ENCODE peak calls at places on chromosomes 6 and 20, in four cellular contexts. One of them, this sample, is unnamed. For H3K4me1, the result is how much of the 10 kb centered on the place peaks cover.

GRCh38 chr6:56046576-56046975 is 171.2 kb upstream of the BMP5 start:
- DNase-seq in transverse colon: peak
- DNase-seq in H1: no peak
- DNase-seq in tibial nerve: no peak
- DNase-seq in this sample: peak

GRCh38 chr20:63060057-63060991 is 53.6 kb upstream of the BHLHE23 start:
- DNase-seq in transverse colon: no peak
- DNase-seq in H1: peak
- DNase-seq in tibial nerve: no peak
- DNase-seq in this sample: no peak

GRCh38 chr20:23668477-23668951 is 20.3 kb downstream of the CST4 start:
- DNase-seq in transverse colon: peak
- DNase-seq in H1: peak
- DNase-seq in tibial nerve: peak
- DNase-seq in this sample: peak

GRCh38 chr6:53898026-53898795 is 103.4 kb downstream of the LRRC1 start:
- DNase-seq in transverse colon: no peak
- DNase-seq in H1: no peak
- DNase-seq in tibial nerve: no peak
- DNase-seq in this sample: no peak

GRCh38 chr20:63094767-63095499 is 88.2 kb upstream of the BHLHE23 start:
- DNase-seq in transverse colon: peak
- DNase-seq in H1: peak
- DNase-seq in tibial nerve: no peak
- DNase-seq in this sample: no peak

GRCh38 chr6:41901882-41902519 is 6.8 kb upstream of the USP49 start:
- DNase-seq in transverse colon: peak
- DNase-seq in H1: peak
- DNase-seq in tibial nerve: peak
- DNase-seq in this sample: no peak

GRCh38 chr6:95660544-95660943 is 83.2 kb downstream of the MANEA start:
- DNase-seq in transverse colon: no peak
- DNase-seq in H1: no peak
- DNase-seq in tibial nerve: no peak
- DNase-seq in this sample: no peak

GRCh38 chr20:51402201-51402600 is 140.3 kb downstream of the NFATC2 start:
- DNase-seq in transverse colon: peak
- DNase-seq in H1: no peak
- DNase-seq in tibial nerve: no peak
- DNase-seq in this sample: no peak

GRCh38 chr20:1907586-1907985 is 12.4 kb downstream of the SIRPA start:
- DNase-seq in transverse colon: no peak
- DNase-seq in H1: no peak
- DNase-seq in tibial nerve: no peak
- DNase-seq in this sample: no peak

GRCh38 chr6:113856571-113857564 is at the start of gene MARCKS:
- DNase-seq in transverse colon: peak
- DNase-seq in H1: peak
- DNase-seq in tibial nerve: peak
- DNase-seq in this sample: peak

GRCh38 chr20:43824699-43825402 is 89.8 kb upstream of the TOX2 start:
- DNase-seq in transverse colon: no peak
- DNase-seq in H1: no peak
- DNase-seq in tibial nerve: no peak
- DNase-seq in this sample: no peak

GRCh38 chr20:51160821-51161220 is 137.9 kb upstream of the KCNG1 start:
- DNase-seq in transverse colon: no peak
- DNase-seq in H1: no peak
- DNase-seq in tibial nerve: no peak
- DNase-seq in this sample: no peak

GRCh38 chr20:47357296-47358051 is 975 bp upstream of the ZMYND8 start:
- DNase-seq in transverse colon: peak
- DNase-seq in H1: peak
- DNase-seq in tibial nerve: peak
- DNase-seq in this sample: peak

GRCh38 chr6:26607434-26608230 is 10.9 kb downstream of the ABT1 start:
- DNase-seq in transverse colon: peak
- DNase-seq in H1: no peak
- DNase-seq in tibial nerve: peak
- DNase-seq in this sample: peak

GRCh38 chr6:169453221-169453620 is 199.6 kb upstream of the THBS2 start:
- DNase-seq in transverse colon: no peak
- DNase-seq in H1: no peak
- DNase-seq in tibial nerve: no peak
- DNase-seq in this sample: no peak

GRCh38 chr20:13397300-13397724 is 176.2 kb downstream of the ISM1 start:
- DNase-seq in transverse colon: no peak
- DNase-seq in H1: no peak
- DNase-seq in tibial nerve: no peak
- DNase-seq in this sample: no peak

GRCh38 chr6:15872252-15873103 is 209.7 kb upstream of the DTNBP1 start:
- DNase-seq in transverse colon: no peak
- DNase-seq in H1: no peak
- DNase-seq in tibial nerve: no peak
- DNase-seq in this sample: no peak

GRCh38 chr6:69780585-69781178 is 16.1 kb downstream of the LMBRD1 start:
- DNase-seq in transverse colon: no peak
- DNase-seq in H1: no peak
- DNase-seq in tibial nerve: no peak
- DNase-seq in this sample: no peak

GRCh38 chr6:31402324-31403282 is 792 bp upstream of the MICA start:
- DNase-seq in transverse colon: peak
- DNase-seq in H1: no peak
- DNase-seq in tibial nerve: peak
- DNase-seq in this sample: peak

GRCh38 chr6:31401403-31401802 is 2.0 kb upstream of the MICA start:
- DNase-seq in transverse colon: peak
- DNase-seq in H1: no peak
- DNase-seq in tibial nerve: no peak
- DNase-seq in this sample: peak

GRCh38 chr6:31399589-31400466 is 3.6 kb upstream of the MICA start:
- DNase-seq in transverse colon: peak
- DNase-seq in H1: peak
- DNase-seq in tibial nerve: peak
- DNase-seq in this sample: peak

GRCh38 chr6:31403283-31403989 is at the start of gene MICA:
- DNase-seq in transverse colon: peak
- DNase-seq in H1: peak
- DNase-seq in tibial nerve: peak
- DNase-seq in this sample: peak

DNA sequence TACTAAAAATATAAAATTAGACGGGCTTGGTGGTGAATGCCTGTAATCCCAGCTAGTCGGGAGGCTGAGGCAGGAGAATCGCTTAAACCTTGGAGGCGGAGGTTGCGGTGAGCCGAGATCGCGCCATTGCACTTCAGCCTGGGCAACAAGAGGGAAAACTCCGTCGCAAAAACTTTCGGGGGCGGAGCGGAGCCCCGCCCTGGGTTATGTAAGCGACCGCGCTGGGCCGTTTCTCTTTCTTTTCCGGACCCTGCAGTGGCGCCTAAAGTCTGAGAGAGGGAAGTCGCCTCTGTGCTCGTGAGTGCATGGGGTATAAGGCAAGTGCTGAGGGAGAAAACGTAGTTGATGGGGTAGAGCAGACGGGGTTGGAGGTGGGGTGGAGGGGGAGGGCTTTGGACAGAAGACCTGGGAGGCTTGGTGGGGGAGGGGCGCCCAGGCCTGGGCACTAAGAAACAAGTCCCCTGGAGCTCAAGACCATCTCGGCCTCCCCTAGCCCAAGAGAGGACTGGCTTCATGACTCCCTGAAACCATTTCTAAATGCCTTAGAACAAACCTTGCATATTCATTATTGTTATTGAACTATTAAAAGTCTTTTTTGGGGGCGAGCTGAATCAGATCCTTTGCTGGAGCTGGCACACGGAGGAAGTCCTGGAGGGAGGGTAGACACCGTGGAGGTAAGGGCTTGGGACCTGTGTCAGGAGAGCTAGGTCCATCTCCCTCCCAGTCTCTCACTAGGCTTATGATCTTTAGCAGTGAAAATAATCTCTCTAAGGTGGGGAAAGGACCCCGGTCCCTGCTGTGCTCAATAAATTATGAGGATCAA is 2.7 kb upstream of the MICA start:
- DNase-seq in transverse colon: peak
- DNase-seq in H1: peak
- DNase-seq in tibial nerve: peak
- DNase-seq in this sample: peak
- TF ChIP-seq POLR2A in transverse colon: peak
- TF ChIP-seq POLR2A in H1: no peak
- TF ChIP-seq POLR2A in tibial nerve: peak
- TF ChIP-seq POLR2A in this sample: no peak

DNA sequence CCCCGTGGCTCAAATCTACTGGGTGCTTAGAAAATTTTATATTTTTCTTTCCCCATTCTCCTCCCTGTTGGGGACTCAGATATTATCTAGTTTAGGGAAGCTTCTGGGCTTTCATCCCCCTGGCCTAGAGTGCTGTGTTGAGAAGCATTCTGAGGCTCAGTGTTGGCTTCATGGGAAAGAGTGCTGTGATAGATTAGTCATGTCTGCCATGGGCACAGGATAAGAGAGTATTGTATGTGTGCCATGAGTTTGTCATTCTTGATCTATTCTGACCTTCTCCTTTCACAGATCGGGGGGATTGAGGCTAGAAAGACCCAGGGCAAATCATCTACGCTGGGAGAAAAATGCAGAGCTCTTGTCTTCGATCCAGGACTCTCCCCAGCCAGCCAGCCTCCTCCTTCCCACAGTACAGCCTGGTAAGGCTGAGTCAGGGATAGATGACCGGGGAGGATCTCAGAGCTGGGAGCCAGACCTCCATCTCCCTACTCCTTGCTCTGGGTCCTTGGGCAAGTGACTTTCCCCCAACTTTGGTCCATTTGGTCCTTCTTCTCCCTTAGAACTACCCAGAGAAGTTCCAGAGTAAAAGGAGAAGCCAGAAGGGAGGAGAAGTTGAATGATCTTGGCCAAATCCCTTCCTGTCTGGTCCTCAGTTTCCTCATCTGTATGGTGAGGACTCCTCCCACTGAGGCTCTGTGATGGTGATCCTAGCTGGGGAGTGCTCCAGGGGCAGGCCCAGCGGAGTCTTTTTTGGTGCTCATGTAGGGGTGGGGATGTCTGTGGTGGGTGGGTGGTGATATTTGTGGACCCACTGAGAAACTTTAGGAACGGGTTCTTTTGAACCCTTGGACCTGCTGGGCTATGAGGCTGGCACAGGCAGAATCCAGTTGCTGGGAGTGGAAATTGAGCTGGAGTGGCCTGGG is 5.0 kb downstream of the SRC start:
- DNase-seq in transverse colon: no peak
- DNase-seq in H1: no peak
- DNase-seq in tibial nerve: no peak
- DNase-seq in this sample: no peak
- H3K4me1 ChIP-seq in transverse colon: under half
- H3K4me1 ChIP-seq in H1: under half
- H3K4me1 ChIP-seq in tibial nerve: under half
- H3K4me1 ChIP-seq in this sample: half or more

DNA sequence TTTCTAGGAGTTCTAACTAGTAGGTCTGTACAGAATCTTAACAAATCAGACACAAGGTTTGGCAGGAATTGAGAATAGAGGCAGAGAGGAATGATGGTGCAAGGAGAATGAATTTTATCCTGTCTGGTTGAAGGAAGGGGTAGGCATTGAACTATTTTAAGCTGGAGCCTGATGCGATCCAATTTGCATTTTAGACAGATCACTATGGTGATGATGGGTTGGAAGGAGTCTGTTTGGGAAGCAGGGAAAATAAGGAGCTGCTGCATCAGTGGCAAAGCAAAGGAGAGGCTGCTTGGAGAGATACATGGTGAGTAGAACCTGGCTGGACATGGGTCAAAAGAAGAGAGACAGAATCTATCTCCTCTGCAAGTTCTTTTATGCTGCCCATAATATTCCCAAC is 163.7 kb upstream of the STXBP5 start:
- DNase-seq in transverse colon: no peak
- DNase-seq in H1: no peak
- DNase-seq in tibial nerve: no peak
- DNase-seq in this sample: no peak
- TF ChIP-seq EP300 in transverse colon: no peak
- TF ChIP-seq EP300 in H1: no peak
- TF ChIP-seq EP300 in tibial nerve: no peak
- TF ChIP-seq EP300 in this sample: no peak

GRCh38 chr20:48689388-48689787 is 138.4 kb downstream of the PREX1 start:
- DNase-seq in transverse colon: no peak
- DNase-seq in H1: no peak
- DNase-seq in tibial nerve: no peak
- DNase-seq in this sample: no peak
- TF ChIP-seq POLR2A in transverse colon: no peak
- TF ChIP-seq POLR2A in H1: no peak
- TF ChIP-seq POLR2A in tibial nerve: no peak
- TF ChIP-seq POLR2A in this sample: no peak

GRCh38 chr6:129677634-129678325 is 32.2 kb downstream of the ARHGAP18 start:
- DNase-seq in transverse colon: no peak
- DNase-seq in H1: no peak
- DNase-seq in tibial nerve: no peak
- DNase-seq in this sample: no peak
- H3K4me1 ChIP-seq in transverse colon: under half
- H3K4me1 ChIP-seq in H1: under half
- H3K4me1 ChIP-seq in tibial nerve: under half
- H3K4me1 ChIP-seq in this sample: under half

GRCh38 chr20:11810316-11811130 is 107.2 kb upstream of the BTBD3 start:
- DNase-seq in transverse colon: no peak
- DNase-seq in H1: no peak
- DNase-seq in tibial nerve: no peak
- DNase-seq in this sample: no peak

DNA sequence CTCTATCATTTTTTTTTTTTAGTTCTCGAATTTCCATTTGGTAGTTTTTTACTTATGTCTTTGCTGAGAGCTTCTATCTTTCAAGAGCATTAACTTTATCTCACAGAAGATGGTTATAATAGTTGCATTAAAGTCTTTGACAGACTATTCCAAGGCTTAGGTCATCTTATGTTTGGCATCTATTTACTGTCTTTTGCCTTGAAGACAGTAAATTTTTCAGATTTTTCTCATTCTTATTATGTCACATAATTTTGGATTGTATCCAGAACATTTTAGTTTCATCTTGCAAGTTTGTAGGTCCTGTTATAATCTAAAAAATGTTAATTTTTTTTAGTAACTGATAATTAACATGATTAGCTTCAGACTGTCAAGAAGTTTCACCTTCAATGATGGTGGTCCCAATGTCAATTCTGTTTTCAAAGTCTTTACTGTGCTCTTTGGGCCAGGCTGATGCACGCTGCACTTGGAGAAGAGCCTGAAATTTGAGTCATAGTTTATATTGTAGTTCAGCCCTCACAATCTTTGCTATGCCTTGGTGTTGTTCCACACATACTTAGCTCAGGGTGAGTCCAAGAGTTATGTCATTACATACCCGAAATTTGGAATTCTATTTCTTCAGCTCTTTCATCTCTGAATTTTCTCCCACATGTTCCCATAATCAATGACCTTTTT is 110.5 kb upstream of the BTBD3 start:
- DNase-seq in transverse colon: no peak
- DNase-seq in H1: no peak
- DNase-seq in tibial nerve: no peak
- DNase-seq in this sample: no peak
- TF ChIP-seq EP300 in transverse colon: no peak
- TF ChIP-seq EP300 in H1: no peak
- TF ChIP-seq EP300 in tibial nerve: no peak
- TF ChIP-seq EP300 in this sample: no peak

GRCh38 chr6:20404641-20405032 is 3.0 kb downstream of the E2F3 start:
- DNase-seq in transverse colon: peak
- DNase-seq in H1: no peak
- DNase-seq in tibial nerve: peak
- DNase-seq in this sample: no peak
- TF ChIP-seq POLR2A in transverse colon: no peak
- TF ChIP-seq POLR2A in H1: no peak
- TF ChIP-seq POLR2A in tibial nerve: no peak
- TF ChIP-seq POLR2A in this sample: no peak

GRCh38 chr6:167098825-167099225 is 24.1 kb upstream of the CCR6 start:
- DNase-seq in transverse colon: no peak
- DNase-seq in H1: no peak
- DNase-seq in tibial nerve: no peak
- DNase-seq in this sample: no peak
- H3K4me1 ChIP-seq in transverse colon: under half
- H3K4me1 ChIP-seq in H1: under half
- H3K4me1 ChIP-seq in tibial nerve: under half
- H3K4me1 ChIP-seq in this sample: under half